ENCODE peak calls at places on chromosomes 5 and 9, in five cellular contexts. F is CD4-positive, alpha-beta memory T cell; M is colonic mucosa; Q is uterus; H is GM23248. T is an unnamed sample. For H3K4me1 and H3K36me3, the result is how much of the 10 kb centered on the place peaks cover.

GRCh38 chr9:105511486-105511885 is 46.4 kb upstream of the FKTN start:
- DNase-seq in Q (no peak), H (no peak), F (no peak), M (no peak), T (no peak)

GRCh38 chr5:167574381-167574780 is 717.1 kb upstream of the WWC1 start:
- DNase-seq in F (no peak), H (peak), Q (no peak), M (no peak), T (no peak)

GRCh38 chr5:21654551-21654950 is 1198.6 kb downstream of the CDH12 start:
- DNase-seq in Q (no peak), H (no peak), M (no peak), F (no peak), T (no peak)

GRCh38 chr5:151195622-151196021 is 28.3 kb downstream of the CCDC69 start:
- DNase-seq in F (no peak), H (peak), Q (no peak), M (no peak), T (no peak)

GRCh38 chr5:163867324-163867723 is 361.9 kb downstream of the MAT2B start:
- DNase-seq in M (no peak), Q (no peak), H (no peak), F (no peak), T (no peak)

GRCh38 chr5:163193886-163194285 is 243.5 kb upstream of the CCNG1 start:
- DNase-seq in H (no peak), Q (no peak), M (no peak), F (no peak), T (no peak)

GRCh38 chr9:89022902-89023301 is 31.6 kb downstream of the S1PR3 start:
- DNase-seq in M (no peak), Q (peak), F (no peak), H (peak), T (no peak)

GRCh38 chr5:139677404-139678282 is 29.5 kb downstream of the CXXC5 start:
- DNase-seq in M (no peak), F (no peak), Q (no peak), H (no peak), T (no peak)

GRCh38 chr5:91007251-91007650 is 375.9 kb downstream of the ARRDC3 start:
- DNase-seq in F (no peak), M (no peak), H (no peak), Q (no peak), T (no peak)

GRCh38 chr9:134966270-134966669 is 48.6 kb upstream of the FCN1 start:
- DNase-seq in H (no peak), Q (no peak), F (no peak), M (no peak), T (peak)

GRCh38 chr5:135249658-135250057 is 149.4 kb downstream of the MACROH2A1 start:
- DNase-seq in Q (no peak), M (peak), F (no peak), H (peak), T (peak)

GRCh38 chr9:83070257-83070656 is 7.3 kb upstream of the RASEF start:
- DNase-seq in F (no peak), M (no peak), Q (no peak), H (peak), T (no peak)

GRCh38 chr9:120892748-120893584 is 16.0 kb upstream of the PHF19 start:
- DNase-seq in Q (no peak), M (no peak), H (peak), F (peak), T (no peak)

GRCh38 chr5:50967388-50968039 is 301.1 kb downstream of the PARP8 start:
- DNase-seq in F (no peak), M (peak), Q (no peak), H (peak), T (no peak)
- H3K4me1 ChIP-seq in F (half or more), M (under half), Q (under half), H (under half), T (under half)

DNA sequence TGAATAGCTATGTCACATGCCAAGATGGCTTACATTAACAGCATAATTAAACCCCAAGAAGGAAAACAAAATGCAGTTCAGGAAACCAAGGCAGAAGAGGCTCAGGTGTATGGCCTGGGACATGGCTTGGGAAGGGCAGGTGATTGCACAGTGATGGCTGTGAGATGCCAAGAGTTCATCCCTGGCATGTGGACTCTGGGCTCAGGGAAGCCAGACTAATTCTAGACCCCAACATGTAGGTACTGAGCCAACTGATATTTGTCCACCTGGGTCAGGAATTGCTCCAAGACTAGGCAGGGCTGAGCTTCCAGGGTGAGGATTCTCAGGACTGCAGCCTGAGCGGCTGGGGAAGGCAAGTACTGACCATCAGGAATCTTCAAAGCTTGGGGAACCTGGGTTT is 218.4 kb upstream of the PIK3R1 start:
- DNase-seq in M (no peak), F (no peak), Q (no peak), H (no peak), T (no peak)
- H3K36me3 ChIP-seq in M (under half), F (under half), Q (under half), H (under half), T (under half)

GRCh38 chr9:127921592-127922120 is 4.8 kb upstream of the ST6GALNAC4 start:
- DNase-seq in F (peak), H (peak), Q (peak), M (peak), T (peak)

GRCh38 chr9:127920794-127921193 is 4.0 kb upstream of the ST6GALNAC4 start:
- DNase-seq in Q (no peak), M (no peak), F (no peak), H (no peak), T (no peak)

GRCh38 chr9:127917603-127918002 is 762 bp upstream of the ST6GALNAC4 start:
- DNase-seq in H (no peak), Q (no peak), F (no peak), M (no peak), T (no peak)

GRCh38 chr9:127918201-127919107 is 1.6 kb upstream of the ST6GALNAC4 start:
- DNase-seq in M (peak), F (no peak), H (peak), Q (no peak), T (no peak)

GRCh38 chr9:127919253-127919815 is 2.5 kb upstream of the ST6GALNAC4 start:
- DNase-seq in H (peak), M (peak), Q (peak), F (no peak), T (peak)
- H3K4me1 ChIP-seq in H (under half), M (under half), Q (under half), F (under half), T (under half)

GRCh38 chr5:178229861-178230260 is 2.7 kb downstream of the PHYKPL start:
- DNase-seq in Q (no peak), H (no peak), M (no peak), F (no peak), T (no peak)
- H3K36me3 ChIP-seq in Q (under half), H (under half), M (under half), F (under half), T (under half)

GRCh38 chr5:93576015-93576414 is 5.0 kb downstream of the NR2F1-AS1 start:
- DNase-seq in M (no peak), H (no peak), Q (no peak), F (no peak), T (no peak)

GRCh38 chr5:93576994-93577575 is 3.9 kb downstream of the NR2F1-AS1 start:
- DNase-seq in Q (peak), F (no peak), H (no peak), M (no peak), T (peak)

GRCh38 chr5:93578179-93578812 is 2.7 kb downstream of the NR2F1-AS1 start:
- DNase-seq in M (no peak), Q (peak), F (no peak), H (no peak), T (no peak)

GRCh38 chr5:93578813-93579560 is 2.0 kb downstream of the NR2F1-AS1 start:
- DNase-seq in M (peak), F (no peak), Q (peak), H (no peak), T (no peak)

DNA sequence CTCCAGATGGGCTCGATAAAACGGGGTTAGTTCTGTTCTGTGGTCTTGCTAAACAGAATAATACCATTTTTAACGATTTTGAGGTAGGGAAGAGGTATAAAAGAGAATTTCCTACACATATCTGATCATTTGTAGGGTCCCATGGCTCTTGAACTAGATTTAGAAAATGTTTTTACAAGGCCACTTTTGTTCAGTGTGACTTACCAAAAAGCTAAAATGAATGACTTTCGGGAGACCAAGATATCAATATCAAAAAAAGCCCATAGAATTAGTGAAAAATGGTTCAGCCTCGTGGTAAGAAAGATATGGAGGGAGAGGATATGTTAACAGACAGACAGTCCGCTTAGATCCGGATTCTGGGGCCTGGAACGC is 3.2 kb downstream of the NR2F1-AS1 start:
- DNase-seq in H (no peak), M (no peak), F (no peak), Q (no peak), T (no peak)
- H3K4me1 ChIP-seq in H (under half), M (under half), F (under half), Q (under half), T (under half)